ENCODE peak calls at places on chromosome 22, in eight cellular contexts. U, P, A, O, X, F, S and R are unnamed samples.

GRCh38 chr22:31650391-31650790 is 11.6 kb downstream of the PISD start:
- DNase-seq in A (no peak), O (peak; percentile 82), X (peak; percentile 85), U (no peak), S (peak; percentile 89), P (no peak), F (no peak), R (no peak)

GRCh38 chr22:49718396-49718795 is 109.3 kb downstream of the BRD1 start:
- DNase-seq in P (no peak), S (no peak), O (no peak), F (no peak), U (no peak), A (no peak), X (no peak), R (no peak)

GRCh38 chr22:24938741-24939341 is 7.7 kb downstream of the LHFPL7 start:
- DNase-seq in P (no peak), F (no peak), S (peak; percentile 25), U (no peak), O (peak; percentile 64), X (peak; percentile 48), A (no peak), R (peak; percentile 32)

GRCh38 chr22:21104126-21104691 is 58.5 kb downstream of the LRRC74B start:
- DNase-seq in P (no peak), S (no peak), O (no peak), X (no peak), U (no peak), F (no peak), A (no peak), R (no peak)

GRCh38 chr22:48187272-48187855 is 1424.9 kb downstream of the TBC1D22A start:
- DNase-seq in P (peak; percentile 17), X (no peak), A (no peak), U (no peak), F (no peak), O (no peak), S (no peak), R (no peak)

GRCh38 chr22:39724390-39724789 is 153.8 kb downstream of the CACNA1I start:
- DNase-seq in S (no peak), A (peak; percentile 32), O (no peak), U (no peak), F (no peak), P (no peak), X (no peak), R (no peak)

GRCh38 chr22:39567135-39567946 is 3.2 kb upstream of the CACNA1I start:
- DNase-seq in P (no peak), A (no peak), X (peak; percentile 62), F (peak; percentile 80), U (no peak), O (no peak), S (no peak), R (peak; percentile 20)

GRCh38 chr22:25942126-25942988 is 200.4 kb downstream of the MYO18B start:
- DNase-seq in P (no peak), F (no peak), U (no peak), X (no peak), S (no peak), A (no peak), O (no peak), R (no peak)

GRCh38 chr22:50178471-50178864 is 7.2 kb upstream of the TRABD start:
- DNase-seq in P (peak; percentile 75), X (no peak), S (no peak), U (no peak), F (peak; percentile 75), A (no peak), O (no peak), R (no peak)

GRCh38 chr22:38699784-38700183 is 959 bp downstream of the JOSD1 start:
- DNase-seq in S (peak; percentile 62), O (peak; percentile 57), X (peak; percentile 54), F (no peak), U (no peak), A (no peak), P (no peak), R (no peak)

GRCh38 chr22:20275836-20276235 is 7.7 kb upstream of the RTN4R start:
- DNase-seq in X (no peak), F (no peak), U (no peak), A (no peak), S (no peak), P (no peak), O (no peak), R (no peak)

GRCh38 chr22:17969732-17970131 is 54.6 kb downstream of the MICAL3 start:
- DNase-seq in O (peak; percentile 90), S (peak; percentile 99), X (peak; percentile 58), U (no peak), F (peak; percentile 54), A (no peak), P (no peak), R (no peak)

GRCh38 chr22:46750861-46751260 is 11.6 kb upstream of the TBC1D22A start:
- DNase-seq in O (no peak), F (no peak), P (no peak), X (no peak), S (no peak), U (no peak), A (no peak), R (no peak)
- H3K4me1 ChIP-seq in O (peaks cover 34% of the 10 kb centered on the region), F (peaks cover 68% of the 10 kb centered on the region), P (no peaks in the 10 kb centered on the region), X (peaks cover 10% of the 10 kb centered on the region), S (peaks cover 34% of the 10 kb centered on the region), U (peaks cover 4% of the 10 kb centered on the region), A (peaks cover 41% of the 10 kb centered on the region), R (peaks cover 27% of the 10 kb centered on the region)

GRCh38 chr22:22397292-22397870 is 111.2 kb downstream of the ZNF280B start:
- DNase-seq in P (no peak), U (no peak), A (peak; percentile 24), S (no peak), O (peak; percentile 14), X (peak; percentile 21), F (no peak), R (no peak)

GRCh38 chr22:22395230-22395629 is 113.3 kb downstream of the ZNF280B start:
- DNase-seq in O (no peak), X (no peak), P (no peak), U (no peak), S (no peak), A (no peak), F (no peak), R (no peak)

GRCh38 chr22:22398530-22399327 is 109.8 kb downstream of the ZNF280B start:
- DNase-seq in P (no peak), O (no peak), X (no peak), F (no peak), U (no peak), S (no peak), A (no peak), R (no peak)

GRCh38 chr22:22397875-22398524 is 110.5 kb downstream of the ZNF280B start:
- DNase-seq in F (no peak), U (no peak), O (no peak), A (no peak), P (no peak), S (no peak), X (no peak), R (no peak)

GRCh38 chr22:22396741-22397291 is 111.7 kb downstream of the ZNF280B start:
- DNase-seq in X (no peak), O (no peak), A (no peak), F (no peak), P (no peak), S (no peak), U (no peak), R (no peak)
- H3K27me3 ChIP-seq in X (no peaks in the 10 kb centered on the region), O (peaks cover 15% of the 10 kb centered on the region), A (no peaks in the 10 kb centered on the region), F (no peaks in the 10 kb centered on the region), P (no peaks in the 10 kb centered on the region), S (peaks cover 12% of the 10 kb centered on the region), U (no peaks in the 10 kb centered on the region), R (no peaks in the 10 kb centered on the region)

GRCh38 chr22:42318967-42319366 is 48.5 kb upstream of the TCF20 start:
- DNase-seq in P (no peak), A (no peak), F (no peak), U (no peak), X (no peak), O (no peak), S (no peak), R (no peak)

GRCh38 chr22:42322562-42322926 is 52.1 kb upstream of the TCF20 start:
- DNase-seq in O (no peak), F (no peak), A (no peak), S (no peak), X (no peak), P (no peak), U (no peak), R (no peak)

GRCh38 chr22:42321908-42322561 is 51.6 kb upstream of the TCF20 start:
- DNase-seq in A (no peak), S (no peak), X (peak; percentile 89), F (no peak), P (no peak), O (no peak), U (no peak), R (no peak)

GRCh38 chr22:42317691-42318547 is 47.5 kb upstream of the TCF20 start:
- DNase-seq in X (peak; percentile 62), U (no peak), O (no peak), P (no peak), F (no peak), S (no peak), A (no peak), R (no peak)

DNA sequence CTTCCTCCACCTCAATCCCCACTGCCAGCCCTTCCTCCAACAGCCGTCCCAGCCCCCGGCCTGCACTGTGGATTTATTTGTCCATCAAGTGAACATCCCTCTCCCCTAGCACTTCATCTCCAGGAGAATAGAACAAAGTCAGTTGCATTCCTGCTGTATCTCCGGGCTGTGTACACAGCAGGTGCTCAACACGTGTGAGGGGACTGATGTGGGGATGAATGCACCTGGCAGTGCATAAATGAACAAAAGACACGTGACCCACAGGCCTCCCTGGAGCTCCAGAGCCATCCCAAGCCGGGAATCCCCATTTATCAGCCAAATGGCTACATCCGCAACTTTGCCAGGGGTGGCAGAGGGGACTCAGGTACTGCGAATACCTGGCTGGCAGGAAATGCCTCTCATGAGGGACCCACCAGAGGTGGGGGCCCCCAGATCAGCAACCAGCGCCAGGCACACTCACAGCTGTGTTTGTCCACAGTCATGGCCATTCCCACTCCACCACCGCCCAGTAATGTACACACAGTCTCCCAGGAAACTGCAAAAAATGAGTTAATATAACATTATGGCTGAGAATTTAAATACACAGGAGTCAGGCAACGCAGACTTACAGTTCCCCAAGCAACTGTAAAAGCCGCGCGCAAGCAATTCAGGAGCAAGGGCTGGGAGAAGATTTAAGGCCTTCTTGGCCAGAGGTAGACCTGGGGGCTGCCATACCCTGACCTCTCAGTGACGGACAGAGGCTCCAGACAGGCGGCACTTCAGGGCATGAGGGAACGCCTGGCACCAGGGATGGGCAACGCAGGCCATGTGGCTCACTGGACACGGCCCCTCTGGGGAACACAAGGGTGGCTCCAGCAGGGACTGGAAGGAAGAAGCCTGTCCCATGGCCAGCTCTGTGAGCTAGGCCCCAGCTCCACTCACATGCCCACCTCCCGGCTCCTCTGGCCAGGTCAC is 50.3 kb upstream of the TCF20 start:
- DNase-seq in X (no peak), O (no peak), P (no peak), S (no peak), F (no peak), A (no peak), U (no peak), R (no peak)
- H3K4me1 ChIP-seq in X (peaks cover 53% of the 10 kb centered on the region), O (peaks cover 7% of the 10 kb centered on the region), P (no peaks in the 10 kb centered on the region), S (no peaks in the 10 kb centered on the region), F (peaks cover 22% of the 10 kb centered on the region), A (peaks cover 38% of the 10 kb centered on the region), U (peaks cover 18% of the 10 kb centered on the region), R (peaks cover 21% of the 10 kb centered on the region)

DNA sequence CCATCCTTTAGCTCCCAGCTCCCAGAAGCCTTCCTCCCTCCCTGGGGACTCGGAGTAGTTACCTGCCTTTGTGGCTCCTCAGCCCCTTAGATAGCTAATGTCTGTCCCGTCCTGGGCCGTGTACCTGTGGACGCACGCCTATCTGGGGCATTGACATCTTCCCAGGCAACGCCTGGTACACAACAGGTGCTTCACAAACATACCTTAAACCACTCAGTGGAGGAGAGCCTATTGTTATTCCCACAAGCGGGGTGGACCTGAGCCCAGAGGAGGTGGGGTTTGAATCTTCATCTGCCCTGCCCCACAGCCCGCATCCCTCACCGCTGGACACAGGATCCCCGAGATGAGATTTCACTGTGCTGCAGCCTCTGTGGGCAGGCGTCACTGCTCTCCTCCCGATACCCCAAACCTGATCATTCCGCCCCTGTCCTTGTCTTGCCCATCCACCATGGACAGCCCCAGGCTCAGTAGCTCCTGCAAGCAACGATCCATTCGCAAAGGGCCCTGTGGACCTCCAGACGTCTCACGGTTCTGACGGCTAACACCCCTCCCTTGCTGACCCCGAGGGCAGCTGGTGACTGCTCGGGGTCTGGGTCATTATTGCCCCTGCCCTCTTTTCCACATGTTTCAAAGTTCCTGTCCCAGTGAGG is 73.8 kb upstream of the SHISAL1 start:
- DNase-seq in F (peak; percentile 71), S (no peak), X (no peak), U (no peak), P (peak; percentile 46), A (no peak), O (no peak), R (no peak)
- H3K27me3 ChIP-seq in F (no peaks in the 10 kb centered on the region), S (peaks cover 20% of the 10 kb centered on the region), X (no peaks in the 10 kb centered on the region), U (no peaks in the 10 kb centered on the region), P (no peaks in the 10 kb centered on the region), A (peaks cover 21% of the 10 kb centered on the region), O (peaks cover 74% of the 10 kb centered on the region), R (no peaks in the 10 kb centered on the region)